ENCODE peak calls at places on chromosomes 5 and 9, in ten cellular contexts. C is heart left ventricle, H is neural crest cell, E is uterus, I is endothelial cell of umbilical vein, Q is bronchial epithelial cell, A is OCI-LY7, U is adrenal gland, N is AG09309, L is endothelial cell. X is an unnamed sample.

GRCh38 chr9:38705917-38706316 is 14.0 kb downstream of the FAM240B start:
- DNase-seq in H (no peak), Q (no peak), A (no peak), N (no peak), L (no peak), C (no peak), I (no peak), U (no peak), E (no peak), X (no peak)

GRCh38 chr5:162852145-162852544 is 585.2 kb upstream of the CCNG1 start:
- DNase-seq in H (no peak), C (no peak), U (no peak), N (no peak), I (no peak), Q (no peak), L (no peak), E (no peak), A (no peak), X (no peak)

GRCh38 chr5:157748740-157749461 is 5.4 kb downstream of the LSM11 start:
- DNase-seq in C (no peak), I (no peak), A (no peak), H (no peak), U (no peak), L (no peak), Q (peak), N (peak), E (peak), X (no peak)

GRCh38 chr5:757931-758697 is 26.4 kb downstream of the ZDHHC11B start:
- DNase-seq in E (no peak), N (no peak), U (peak), Q (no peak), L (peak), I (no peak), H (peak), C (peak), A (no peak), X (peak)

GRCh38 chr5:135535820-135536801 is at the start of gene NEUROG1:
- DNase-seq in L (peak), Q (no peak), H (peak), I (no peak), C (no peak), E (no peak), U (no peak), N (no peak), A (no peak), X (peak)

GRCh38 chr5:122182491-122182921 is 53.2 kb downstream of the ZNF474 start:
- DNase-seq in N (peak), Q (peak), H (no peak), U (no peak), C (peak), E (peak), A (no peak), L (no peak), I (peak), X (no peak)

GRCh38 chr5:111201705-111202104 is 22.5 kb upstream of the CAMK4 start:
- DNase-seq in Q (no peak), N (no peak), H (no peak), L (no peak), U (no peak), I (no peak), A (no peak), C (no peak), E (no peak), X (no peak)

GRCh38 chr5:99644822-99645221 is 716.0 kb upstream of the CHD1 start:
- DNase-seq in N (no peak), H (no peak), E (no peak), I (no peak), Q (no peak), C (no peak), A (no peak), L (no peak), U (no peak), X (no peak)

GRCh38 chr5:14008819-14009311 is 64.4 kb upstream of the DNAH5 start:
- DNase-seq in E (no peak), C (no peak), I (no peak), L (peak), A (no peak), Q (peak), U (no peak), N (no peak), H (no peak), X (no peak)

GRCh38 chr5:97449172-97449571 is 266.1 kb upstream of the RIOK2 start:
- DNase-seq in N (no peak), H (no peak), Q (no peak), L (no peak), I (no peak), U (no peak), A (no peak), E (no peak), C (no peak), X (no peak)

GRCh38 chr5:161530700-161531099 is 15.8 kb downstream of the GABRB2 start:
- DNase-seq in N (no peak), L (no peak), H (no peak), E (no peak), Q (no peak), I (no peak), C (no peak), U (no peak), A (no peak), X (no peak)

GRCh38 chr9:33211695-33212393 is 28.1 kb upstream of the SPINK4 start:
- DNase-seq in Q (peak), I (no peak), H (no peak), N (no peak), C (no peak), E (no peak), L (no peak), U (no peak), A (no peak), X (no peak)

GRCh38 chr5:65624025-65624569 is at the start of gene TRIM23:
- DNase-seq in A (peak), E (peak), N (peak), L (peak), H (peak), C (peak), U (peak), I (peak), Q (peak), X (peak)

GRCh38 chr9:121781701-121782464 is 130.4 kb downstream of the DAB2IP start:
- DNase-seq in E (no peak), U (no peak), L (no peak), A (no peak), N (no peak), C (no peak), Q (no peak), H (no peak), I (no peak), X (no peak)

GRCh38 chr9:35680331-35681105 is 6.8 kb downstream of the CA9 start:
- DNase-seq in Q (no peak), U (no peak), H (no peak), C (no peak), A (peak), N (no peak), L (no peak), I (no peak), E (no peak), X (no peak)

GRCh38 chr5:123856736-123857135 is 344.8 kb downstream of the CSNK1G3 start:
- DNase-seq in E (no peak), C (no peak), I (no peak), A (no peak), H (no peak), U (no peak), L (no peak), N (no peak), Q (no peak), X (no peak)

GRCh38 chr5:150489358-150490295 is 18.3 kb upstream of the NDST1 start:
- DNase-seq in U (no peak), Q (no peak), L (no peak), I (no peak), H (no peak), E (no peak), A (peak), N (no peak), C (peak), X (no peak)

GRCh38 chr5:123007292-123007691 is 29.2 kb downstream of the PPIC start:
- DNase-seq in I (no peak), L (no peak), U (no peak), E (no peak), Q (no peak), N (no peak), C (no peak), A (no peak), H (no peak), X (no peak)

GRCh38 chr5:65916066-65916465 is 10.3 kb upstream of the ERBIN start:
- DNase-seq in C (no peak), N (no peak), U (no peak), L (no peak), E (no peak), H (no peak), Q (no peak), I (no peak), A (no peak), X (no peak)

GRCh38 chr5:56139978-56140562 is 93.1 kb downstream of the ANKRD55 start:
- DNase-seq in I (peak), E (no peak), C (no peak), A (no peak), Q (no peak), L (no peak), N (no peak), U (no peak), H (no peak), X (no peak)

DNA sequence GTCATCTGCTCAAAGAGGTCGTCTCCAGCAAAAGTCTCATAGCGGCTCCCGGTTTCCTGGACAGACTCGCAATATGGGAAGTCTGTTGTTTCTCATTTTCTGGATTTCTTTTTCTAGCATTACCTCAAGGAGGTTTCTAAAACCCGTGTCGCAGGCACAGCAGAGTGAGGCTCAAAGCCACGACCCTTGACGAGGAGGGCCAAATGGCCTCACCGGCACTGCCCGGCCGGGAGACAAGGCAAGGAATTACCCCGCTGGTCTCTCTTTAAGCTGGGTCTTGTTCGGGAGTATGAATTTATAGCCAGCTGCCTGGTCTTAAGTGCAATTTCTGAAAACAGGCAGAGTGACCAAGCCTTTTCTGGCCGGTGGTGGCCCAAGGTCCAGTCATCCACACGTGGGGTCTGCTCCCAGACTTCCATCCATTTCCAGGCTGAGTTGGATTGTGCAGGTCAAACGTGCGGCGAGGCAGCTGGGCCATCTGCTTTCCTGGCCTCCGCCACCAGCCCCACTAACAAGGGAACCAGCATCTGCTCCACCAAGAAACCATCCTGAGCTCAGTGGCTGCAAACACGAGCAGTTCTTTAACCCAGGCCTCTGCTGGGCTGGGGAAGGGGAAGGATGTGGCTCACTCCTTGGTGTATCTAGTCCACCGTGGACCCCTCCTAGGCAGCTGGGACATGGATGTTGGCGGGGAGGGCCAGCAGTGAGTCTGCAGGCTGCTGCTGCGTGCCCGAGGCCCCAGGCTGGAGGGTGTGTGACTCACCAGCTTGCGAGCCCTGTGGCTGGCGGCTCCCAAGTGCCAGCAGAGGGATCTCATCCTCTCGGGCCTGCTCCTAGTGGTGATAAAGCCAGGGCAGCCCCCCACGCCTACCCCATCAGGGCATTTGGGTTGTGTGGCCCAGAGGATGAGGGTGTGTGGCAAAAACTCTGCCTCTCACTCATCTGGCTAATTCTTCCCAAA is 55.6 kb upstream of the COL5A1 start:
- DNase-seq in H (no peak), E (no peak), U (peak), I (no peak), C (no peak), L (no peak), A (no peak), N (no peak), Q (no peak), X (no peak)
- TF ChIP-seq CTCF in H (no peak), E (no peak), U (no peak), I (no peak), C (no peak), L (no peak), A (no peak), N (peak), Q (no peak), X (no peak)

DNA sequence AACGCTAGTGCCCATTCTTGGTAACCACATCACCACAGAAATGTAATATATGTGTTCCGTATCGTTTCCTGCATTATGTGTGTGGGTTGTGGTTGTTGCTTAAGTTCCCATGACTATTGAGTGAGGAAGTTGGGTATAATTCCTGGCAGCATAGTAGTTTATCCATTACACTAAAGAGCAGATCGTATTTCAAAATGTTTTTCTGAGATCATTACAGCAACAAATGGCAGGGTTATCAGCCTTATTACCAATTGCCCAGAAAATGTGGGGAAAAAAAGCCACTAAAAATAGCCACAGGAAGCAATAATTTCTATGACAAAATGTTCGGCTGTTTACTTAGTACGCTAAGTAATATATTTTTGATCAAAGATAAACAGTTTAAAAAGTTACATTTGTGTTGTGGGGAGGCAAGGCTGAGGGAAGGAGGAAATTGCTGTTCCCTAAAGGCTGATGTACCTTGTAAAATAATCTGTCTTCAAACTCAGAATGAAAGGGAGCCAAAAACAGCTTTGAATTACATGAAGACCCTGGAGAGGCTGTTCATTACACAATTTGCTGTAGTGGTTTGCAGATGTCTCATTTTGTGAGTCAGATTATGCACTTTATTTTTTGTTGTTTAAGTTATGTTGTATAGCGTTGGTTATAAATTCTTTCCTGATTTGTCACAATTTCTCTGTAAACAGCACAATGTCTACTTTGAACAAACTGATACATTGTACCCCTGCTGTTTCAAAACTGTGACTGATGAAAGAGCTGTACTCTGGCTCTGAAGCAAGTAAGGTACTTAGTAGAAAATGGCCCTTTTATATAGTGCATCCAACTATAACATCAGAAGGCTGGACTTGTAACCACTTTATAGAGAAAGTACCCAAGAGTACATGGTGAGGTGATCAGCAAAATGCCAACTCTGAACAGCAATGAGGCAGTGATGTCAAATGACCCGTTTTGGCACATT is 1028.5 kb downstream of the NR2F1-AS1 start:
- DNase-seq in H (no peak), Q (peak), C (no peak), E (no peak), N (peak), L (no peak), A (no peak), I (peak), U (no peak), X (no peak)
- TF ChIP-seq CTCF in H (no peak), Q (no peak), C (no peak), E (no peak), N (no peak), L (no peak), A (no peak), I (no peak), U (no peak), X (no peak)

GRCh38 chr9:73911814-73912213 is 585.3 kb upstream of the RORB start:
- DNase-seq in I (no peak), Q (no peak), U (no peak), N (no peak), E (no peak), C (no peak), L (no peak), H (no peak), A (no peak), X (no peak)

GRCh38 chr9:73919712-73920111 is 577.4 kb upstream of the RORB start:
- DNase-seq in E (no peak), C (no peak), L (no peak), N (no peak), Q (no peak), A (no peak), I (no peak), H (no peak), U (no peak), X (no peak)

DNA sequence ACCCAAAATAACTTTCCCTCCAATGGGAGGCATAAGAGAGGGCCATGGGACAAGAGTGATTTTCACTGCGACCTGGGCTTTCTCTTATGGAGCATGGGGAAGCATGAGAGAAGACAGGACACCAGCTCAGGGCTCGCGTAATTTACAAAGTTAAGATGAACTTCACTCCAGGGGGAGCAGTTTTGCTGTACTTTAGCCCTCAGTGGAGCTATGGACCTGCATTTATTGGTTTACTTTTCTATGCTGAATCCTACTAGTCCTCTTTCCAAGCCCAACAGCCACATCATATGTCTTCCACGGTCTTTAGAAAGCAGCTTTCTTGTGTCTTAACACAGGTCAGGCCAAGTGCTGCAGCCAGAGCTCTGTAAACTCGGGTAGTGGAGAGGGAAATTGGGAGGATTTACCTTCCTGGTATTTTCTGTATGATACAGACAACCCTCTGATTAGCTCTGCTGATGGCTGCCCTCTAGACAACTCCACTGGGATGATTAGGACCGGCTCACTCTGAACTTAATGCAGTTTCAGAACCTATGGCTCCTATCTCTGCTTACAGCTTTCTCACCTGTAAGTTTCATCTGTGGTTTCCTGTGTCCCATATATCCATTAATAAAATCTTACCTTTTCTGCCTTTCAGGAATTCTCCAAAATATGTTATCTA is 581.0 kb upstream of the RORB start:
- DNase-seq in A (no peak), C (no peak), U (no peak), N (no peak), I (no peak), E (no peak), H (no peak), L (peak), Q (peak), X (no peak)
- TF ChIP-seq CTCF in A (no peak), C (no peak), U (no peak), N (no peak), I (no peak), E (no peak), H (peak), L (no peak), Q (peak), X (peak)

GRCh38 chr5:78009937-78010527 is 233.9 kb upstream of the TBCA start:
- DNase-seq in H (no peak), E (no peak), N (peak), L (no peak), U (no peak), C (no peak), A (no peak), Q (no peak), I (no peak), X (no peak)
- TF ChIP-seq CTCF in H (no peak), E (no peak), N (no peak), L (no peak), U (no peak), C (no peak), A (no peak), Q (no peak), I (no peak), X (no peak)

GRCh38 chr9:16744386-16744785 is 126.1 kb downstream of the BNC2 start:
- DNase-seq in E (no peak), Q (no peak), L (no peak), A (no peak), H (no peak), N (no peak), U (no peak), I (no peak), C (no peak), X (no peak)

DNA sequence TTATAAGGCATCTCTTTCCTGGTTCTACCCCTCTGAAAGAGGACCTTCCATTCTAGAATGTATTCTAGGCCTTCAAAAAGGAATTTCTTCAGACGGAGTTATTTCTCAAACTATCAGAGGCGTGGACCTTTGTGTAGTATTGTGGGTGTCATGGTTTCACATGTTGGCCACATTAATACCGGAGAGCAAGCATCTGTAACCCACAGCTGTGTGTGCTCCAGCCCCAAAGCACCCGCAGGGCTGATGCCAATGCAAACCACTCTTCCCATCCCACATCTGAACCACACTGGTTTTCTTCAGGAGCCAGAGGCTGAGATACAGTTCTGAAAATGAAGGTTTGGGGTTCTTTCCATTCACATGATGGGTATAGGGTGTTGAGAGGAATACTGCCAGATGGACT is 127.1 kb downstream of the BNC2 start:
- DNase-seq in Q (no peak), E (no peak), N (no peak), L (no peak), A (no peak), U (no peak), C (no peak), H (no peak), I (no peak), X (no peak)
- TF ChIP-seq CTCF in Q (no peak), E (no peak), N (no peak), L (no peak), A (no peak), U (no peak), C (no peak), H (no peak), I (no peak), X (no peak)

X was measured in D721Med.